ENCODE peak calls at places on chromosomes 3 and 15, in eight cellular contexts. One of them, this sample, is unnamed. For H3K4me1 and H3K9me3, the result is how much of the 10 kb centered on the place peaks cover.

GRCh38 chr15:35738370-35738769 is 192.4 kb upstream of the DPH6 start:
- DNase-seq in HCT116: peak
- DNase-seq in Panc1: no peak
- DNase-seq in lung: no peak
- DNase-seq in ovary: no peak
- DNase-seq in stomach: no peak
- DNase-seq in endothelial cell of umbilical vein: peak
- DNase-seq in uterus: no peak
- DNase-seq in this sample: no peak

GRCh38 chr3:45984331-45985312 is 11.0 kb downstream of the FYCO1 start:
- DNase-seq in Panc1: no peak
- DNase-seq in endothelial cell of umbilical vein: no peak
- DNase-seq in lung: no peak
- DNase-seq in stomach: no peak
- DNase-seq in uterus: no peak
- DNase-seq in HCT116: no peak
- DNase-seq in ovary: peak
- DNase-seq in this sample: no peak

GRCh38 chr3:113626513-113627371 is 69.7 kb downstream of the USF3 start:
- DNase-seq in HCT116: peak
- DNase-seq in endothelial cell of umbilical vein: peak
- DNase-seq in lung: peak
- DNase-seq in ovary: peak
- DNase-seq in Panc1: peak
- DNase-seq in stomach: peak
- DNase-seq in uterus: peak
- DNase-seq in this sample: no peak

GRCh38 chr3:134325106-134325705 is 49.0 kb downstream of the AMOTL2 start:
- DNase-seq in HCT116: no peak
- DNase-seq in lung: no peak
- DNase-seq in ovary: no peak
- DNase-seq in endothelial cell of umbilical vein: no peak
- DNase-seq in Panc1: no peak
- DNase-seq in uterus: no peak
- DNase-seq in stomach: no peak
- DNase-seq in this sample: no peak

GRCh38 chr3:17233398-17233800 is 348.6 kb downstream of the PLCL2 start:
- DNase-seq in stomach: no peak
- DNase-seq in lung: no peak
- DNase-seq in ovary: no peak
- DNase-seq in uterus: no peak
- DNase-seq in HCT116: peak
- DNase-seq in Panc1: peak
- DNase-seq in endothelial cell of umbilical vein: peak
- DNase-seq in this sample: no peak

GRCh38 chr15:40595219-40595618 is 1.2 kb downstream of the KNL1 start:
- DNase-seq in HCT116: no peak
- DNase-seq in endothelial cell of umbilical vein: peak
- DNase-seq in uterus: no peak
- DNase-seq in ovary: no peak
- DNase-seq in lung: no peak
- DNase-seq in Panc1: no peak
- DNase-seq in stomach: no peak
- DNase-seq in this sample: no peak

GRCh38 chr3:177262396-177262795 is 65.1 kb upstream of the TBL1XR1 start:
- DNase-seq in uterus: no peak
- DNase-seq in ovary: no peak
- DNase-seq in lung: no peak
- DNase-seq in HCT116: no peak
- DNase-seq in stomach: no peak
- DNase-seq in endothelial cell of umbilical vein: no peak
- DNase-seq in Panc1: no peak
- DNase-seq in this sample: no peak

GRCh38 chr15:60584355-60585023 is 105.5 kb upstream of the ICE2 start:
- DNase-seq in uterus: no peak
- DNase-seq in endothelial cell of umbilical vein: no peak
- DNase-seq in HCT116: no peak
- DNase-seq in Panc1: no peak
- DNase-seq in lung: no peak
- DNase-seq in ovary: no peak
- DNase-seq in stomach: no peak
- DNase-seq in this sample: no peak

GRCh38 chr15:70466895-70467529 is 296.3 kb downstream of the UACA start:
- DNase-seq in Panc1: no peak
- DNase-seq in endothelial cell of umbilical vein: peak
- DNase-seq in ovary: peak
- DNase-seq in HCT116: peak
- DNase-seq in lung: peak
- DNase-seq in uterus: peak
- DNase-seq in stomach: peak
- DNase-seq in this sample: no peak

GRCh38 chr3:14466179-14466903 is 63.9 kb downstream of the SLC6A6 start:
- DNase-seq in stomach: no peak
- DNase-seq in HCT116: no peak
- DNase-seq in endothelial cell of umbilical vein: no peak
- DNase-seq in ovary: no peak
- DNase-seq in uterus: no peak
- DNase-seq in Panc1: no peak
- DNase-seq in lung: no peak
- DNase-seq in this sample: no peak

GRCh38 chr3:185460719-185461350 is 38.0 kb downstream of the TMEM41A start:
- DNase-seq in endothelial cell of umbilical vein: peak
- DNase-seq in stomach: no peak
- DNase-seq in lung: no peak
- DNase-seq in ovary: no peak
- DNase-seq in Panc1: peak
- DNase-seq in uterus: no peak
- DNase-seq in HCT116: peak
- DNase-seq in this sample: no peak
- TF ChIP-seq CTCF in endothelial cell of umbilical vein: no peak
- TF ChIP-seq CTCF in stomach: no peak
- TF ChIP-seq CTCF in lung: no peak
- TF ChIP-seq CTCF in ovary: no peak
- TF ChIP-seq CTCF in Panc1: peak
- TF ChIP-seq CTCF in uterus: no peak
- TF ChIP-seq CTCF in HCT116: peak
- TF ChIP-seq CTCF in this sample: no peak

DNA sequence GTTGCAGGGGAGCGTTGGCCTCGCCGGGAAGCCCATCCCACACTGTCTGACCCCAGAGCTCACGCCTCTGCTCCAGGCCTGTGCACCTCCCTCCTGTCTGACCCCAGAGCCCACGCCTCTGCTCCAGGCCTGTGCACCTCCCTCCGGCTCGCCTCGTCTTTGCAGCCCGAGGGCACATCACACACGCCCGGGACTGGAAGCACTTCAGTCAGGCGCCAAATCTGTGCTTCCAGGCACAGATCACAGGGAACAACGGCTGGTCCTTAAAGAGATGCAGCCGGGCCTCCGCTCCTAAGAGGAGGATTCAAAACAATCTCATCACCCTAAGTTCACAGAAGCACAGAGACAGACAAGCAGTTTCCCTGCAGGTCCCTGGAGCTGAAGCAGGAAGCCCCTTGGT is 103.0 kb upstream of the RPL32 start:
- DNase-seq in stomach: no peak
- DNase-seq in Panc1: no peak
- DNase-seq in lung: no peak
- DNase-seq in HCT116: no peak
- DNase-seq in ovary: peak
- DNase-seq in endothelial cell of umbilical vein: no peak
- DNase-seq in uterus: no peak
- DNase-seq in this sample: no peak
- H3K4me1 ChIP-seq in stomach: half or more
- H3K4me1 ChIP-seq in Panc1: under half
- H3K4me1 ChIP-seq in lung: under half
- H3K4me1 ChIP-seq in HCT116: under half
- H3K4me1 ChIP-seq in ovary: under half
- H3K4me1 ChIP-seq in endothelial cell of umbilical vein: under half
- H3K4me1 ChIP-seq in uterus: under half
- H3K4me1 ChIP-seq in this sample: under half

GRCh38 chr15:25173241-25174028 is 218.6 kb downstream of the SNRPN start:
- DNase-seq in endothelial cell of umbilical vein: no peak
- DNase-seq in Panc1: no peak
- DNase-seq in stomach: peak
- DNase-seq in lung: peak
- DNase-seq in uterus: peak
- DNase-seq in ovary: peak
- DNase-seq in HCT116: no peak
- DNase-seq in this sample: no peak
- H3K9me3 ChIP-seq in endothelial cell of umbilical vein: under half
- H3K9me3 ChIP-seq in Panc1: under half
- H3K9me3 ChIP-seq in stomach: half or more
- H3K9me3 ChIP-seq in lung: under half
- H3K9me3 ChIP-seq in uterus: under half
- H3K9me3 ChIP-seq in ovary: under half
- H3K9me3 ChIP-seq in HCT116: under half
- H3K9me3 ChIP-seq in this sample: under half

GRCh38 chr3:128845119-128845518 is 34.3 kb upstream of the ACAD9 start:
- DNase-seq in endothelial cell of umbilical vein: no peak
- DNase-seq in ovary: no peak
- DNase-seq in stomach: no peak
- DNase-seq in uterus: no peak
- DNase-seq in HCT116: no peak
- DNase-seq in lung: no peak
- DNase-seq in Panc1: no peak
- DNase-seq in this sample: no peak

GRCh38 chr3:128847631-128848370 is 31.6 kb upstream of the ACAD9 start:
- DNase-seq in stomach: no peak
- DNase-seq in Panc1: no peak
- DNase-seq in ovary: no peak
- DNase-seq in HCT116: no peak
- DNase-seq in uterus: no peak
- DNase-seq in endothelial cell of umbilical vein: no peak
- DNase-seq in lung: no peak
- DNase-seq in this sample: no peak

GRCh38 chr3:128846501-128846900 is 32.9 kb upstream of the ACAD9 start:
- DNase-seq in ovary: no peak
- DNase-seq in HCT116: no peak
- DNase-seq in lung: no peak
- DNase-seq in uterus: no peak
- DNase-seq in endothelial cell of umbilical vein: no peak
- DNase-seq in Panc1: no peak
- DNase-seq in stomach: no peak
- DNase-seq in this sample: no peak

GRCh38 chr3:128844502-128844901 is 34.9 kb upstream of the ACAD9 start:
- DNase-seq in endothelial cell of umbilical vein: no peak
- DNase-seq in lung: no peak
- DNase-seq in ovary: no peak
- DNase-seq in stomach: no peak
- DNase-seq in Panc1: no peak
- DNase-seq in uterus: no peak
- DNase-seq in HCT116: no peak
- DNase-seq in this sample: no peak

DNA sequence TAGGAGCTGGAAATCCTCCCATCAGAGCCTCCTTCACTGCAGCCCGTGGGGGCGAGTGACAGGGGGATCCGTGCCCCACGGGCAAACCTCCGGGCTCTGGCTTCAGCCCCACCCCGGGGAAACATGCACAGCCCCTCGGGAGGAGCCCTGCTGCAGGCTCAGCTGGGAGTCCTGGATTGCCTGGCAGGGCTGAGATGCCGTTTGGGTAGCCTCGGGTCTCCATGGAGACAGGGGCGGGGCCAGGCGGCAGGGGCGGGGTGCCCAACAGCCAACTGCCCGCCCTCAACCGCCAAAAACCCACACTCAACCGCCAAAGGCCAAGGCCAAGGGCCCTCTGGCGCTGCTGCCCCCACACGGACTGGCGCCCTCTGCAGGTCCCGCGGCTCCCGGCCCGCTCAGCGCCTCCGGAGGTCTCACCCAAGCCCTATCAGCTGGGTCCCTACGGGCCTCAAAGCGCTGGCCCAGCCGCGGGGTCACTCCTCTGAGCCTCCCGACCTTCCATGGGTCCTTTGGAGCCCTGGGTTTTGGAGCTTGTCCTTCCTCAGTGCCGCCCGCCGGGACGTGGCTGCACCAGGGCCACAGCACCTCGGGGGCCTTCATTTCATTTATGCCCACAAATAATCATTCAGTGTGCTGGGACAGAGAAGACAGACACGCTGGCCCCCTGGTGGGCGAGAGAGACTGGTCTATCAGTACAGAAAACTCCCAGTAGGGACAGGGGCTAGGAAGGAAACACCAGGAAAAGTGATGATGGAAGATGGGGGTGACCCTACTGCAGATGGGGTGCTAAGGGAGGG is 33.5 kb upstream of the ACAD9 start:
- DNase-seq in ovary: peak
- DNase-seq in lung: peak
- DNase-seq in uterus: peak
- DNase-seq in stomach: peak
- DNase-seq in HCT116: peak
- DNase-seq in Panc1: no peak
- DNase-seq in endothelial cell of umbilical vein: peak
- DNase-seq in this sample: peak
- TF ChIP-seq CTCF in ovary: peak
- TF ChIP-seq CTCF in lung: peak
- TF ChIP-seq CTCF in uterus: peak
- TF ChIP-seq CTCF in stomach: peak
- TF ChIP-seq CTCF in HCT116: peak
- TF ChIP-seq CTCF in Panc1: peak
- TF ChIP-seq CTCF in endothelial cell of umbilical vein: peak
- TF ChIP-seq CTCF in this sample: peak

GRCh38 chr3:50239649-50240048 is 3.6 kb downstream of the GNAI2 start:
- DNase-seq in Panc1: no peak
- DNase-seq in stomach: no peak
- DNase-seq in endothelial cell of umbilical vein: no peak
- DNase-seq in HCT116: no peak
- DNase-seq in lung: no peak
- DNase-seq in uterus: no peak
- DNase-seq in ovary: no peak
- DNase-seq in this sample: no peak
- H3K4me1 ChIP-seq in Panc1: under half
- H3K4me1 ChIP-seq in stomach: half or more
- H3K4me1 ChIP-seq in endothelial cell of umbilical vein: half or more
- H3K4me1 ChIP-seq in HCT116: under half
- H3K4me1 ChIP-seq in lung: under half
- H3K4me1 ChIP-seq in uterus: under half
- H3K4me1 ChIP-seq in ovary: under half
- H3K4me1 ChIP-seq in this sample: under half

DNA sequence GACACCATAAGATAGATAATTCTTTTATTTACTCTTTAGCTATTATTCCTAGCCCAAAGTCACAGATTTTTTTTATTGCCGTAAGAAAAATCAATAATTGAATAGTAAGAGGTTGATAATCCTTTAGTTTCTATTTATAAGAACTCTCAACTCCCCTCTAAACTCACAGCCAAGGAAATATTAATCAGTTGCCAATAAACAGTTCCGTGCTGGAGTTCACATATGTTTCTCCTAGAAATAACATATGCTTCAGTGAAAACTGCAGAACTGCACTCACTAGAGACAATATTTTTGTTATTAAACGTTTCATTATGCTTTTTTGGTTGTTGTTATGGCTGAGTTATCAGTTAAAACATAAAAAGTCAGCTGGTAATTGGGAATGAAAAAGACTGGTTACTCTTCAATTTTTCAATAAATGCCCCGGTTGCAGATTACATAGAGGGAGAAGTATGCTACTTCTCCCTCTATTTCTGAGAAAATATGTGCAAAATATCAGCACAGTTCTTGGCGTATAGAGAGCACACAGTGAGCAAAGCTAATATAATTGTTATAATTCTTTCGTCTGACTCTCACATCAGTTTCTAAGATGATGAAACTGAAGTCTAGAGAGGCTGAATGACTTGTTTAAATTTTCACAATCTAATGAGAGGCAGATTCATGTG is 781.3 kb upstream of the GRM7 start:
- DNase-seq in HCT116: no peak
- DNase-seq in ovary: no peak
- DNase-seq in stomach: no peak
- DNase-seq in Panc1: no peak
- DNase-seq in lung: no peak
- DNase-seq in uterus: no peak
- DNase-seq in endothelial cell of umbilical vein: no peak
- DNase-seq in this sample: no peak
- H3K9me3 ChIP-seq in HCT116: under half
- H3K9me3 ChIP-seq in ovary: under half
- H3K9me3 ChIP-seq in stomach: under half
- H3K9me3 ChIP-seq in Panc1: under half
- H3K9me3 ChIP-seq in lung: under half
- H3K9me3 ChIP-seq in uterus: under half
- H3K9me3 ChIP-seq in endothelial cell of umbilical vein: under half
- H3K9me3 ChIP-seq in this sample: under half

This sample was measured in pancreas.